ENCODE peak calls at places on chromosome 12, in five cellular contexts. Z is fibroblast of the aortic adventitia; S is GM10248; D is activated CD4-positive, alpha-beta T cell treated with anti-CD3 and anti-CD28 coated beads, Interleukin-2, amount 50 U/mL, for 1 hour; E is A549. Y is an unnamed sample.
A peak's percentile ranks its signal among the peaks of the same experiment; 100 is the strongest.

GRCh38 chr12:123231931-123232330 is 1.0 kb downstream of the MPHOSPH9 start:
- DNase-seq in Z (no peak), D (no peak), E (peak; percentile 26), S (no peak), Y (no peak)

GRCh38 chr12:51980051-51980808 is 26.5 kb upstream of the TAMALIN start:
- DNase-seq in E (peak; percentile 92), D (peak; percentile 64), Z (peak; percentile 74), S (peak; percentile 86), Y (peak; percentile 40)

GRCh38 chr12:84362552-84362897 is 550.1 kb downstream of the SLC6A15 start:
- DNase-seq in E (no peak), S (no peak), Z (no peak), D (no peak), Y (no peak)

GRCh38 chr12:11718105-11718504 is 68.6 kb downstream of the ETV6 start:
- DNase-seq in E (no peak), D (no peak), Z (no peak), S (no peak), Y (no peak)

GRCh38 chr12:94026566-94026965 is 121.8 kb upstream of the PLXNC1 start:
- DNase-seq in S (no peak), E (no peak), Z (no peak), D (no peak), Y (no peak)

GRCh38 chr12:109753959-109754358 is 40.3 kb downstream of the FAM222A start:
- DNase-seq in S (no peak), E (no peak), Z (no peak), D (no peak), Y (no peak)

GRCh38 chr12:98515368-98516183 is at the start of gene TMPO:
- DNase-seq in D (peak; percentile 93), Z (peak; percentile 85), S (peak; percentile 93), E (peak; percentile 91), Y (peak; percentile 90)

GRCh38 chr12:113021500-113021899 is 35.0 kb upstream of the DTX1 start:
- DNase-seq in S (no peak), E (no peak), D (no peak), Z (peak; percentile 13), Y (no peak)

GRCh38 chr12:111430418-111431353 is 25.0 kb downstream of the SH2B3 start:
- DNase-seq in D (peak; percentile 70), S (peak; percentile 69), Z (no peak), E (no peak), Y (peak; percentile 57)

GRCh38 chr12:85779768-85780167 is 56.4 kb downstream of the RASSF9 start:
- DNase-seq in S (no peak), D (no peak), E (no peak), Z (no peak), Y (no peak)

GRCh38 chr12:14698555-14698954 is 2.2 kb upstream of the GUCY2C start:
- DNase-seq in S (no peak), Z (no peak), E (no peak), D (no peak), Y (no peak)

GRCh38 chr12:13100610-13100881 is 2.9 kb downstream of the GSG1 start:
- DNase-seq in E (no peak), S (no peak), D (no peak), Z (no peak), Y (no peak)

GRCh38 chr12:126389215-126389841 is 1324.1 kb downstream of the AACS start:
- DNase-seq in Z (peak; percentile 87), E (no peak), D (no peak), S (no peak), Y (no peak)

GRCh38 chr12:112686373-112686772 is 105.2 kb upstream of the RPH3A start:
- DNase-seq in S (no peak), D (no peak), Z (peak; percentile 10), E (no peak), Y (no peak)

GRCh38 chr12:2335517-2335916 is 282.7 kb downstream of the CACNA1C start:
- DNase-seq in E (no peak), D (no peak), S (no peak), Z (no peak), Y (no peak)

GRCh38 chr12:210277-211141 is 3.4 kb downstream of the SLC6A12 start:
- DNase-seq in S (no peak), D (no peak), Z (no peak), E (no peak), Y (no peak)

GRCh38 chr12:93025145-93026103 is 96.3 kb upstream of the EEA1 start:
- DNase-seq in S (peak; percentile 55), D (no peak), E (peak; percentile 13), Z (peak; percentile 83), Y (no peak)

GRCh38 chr12:123061806-123062205 is 81.3 kb downstream of the ARL6IP4 start:
- DNase-seq in E (no peak), Z (no peak), S (no peak), D (no peak), Y (no peak)

GRCh38 chr12:122215789-122216188 is 10.1 kb downstream of the DIABLO start:
- DNase-seq in Z (no peak), D (no peak), S (no peak), E (no peak), Y (no peak)

GRCh38 chr12:60172266-60172665 is 576.4 kb downstream of the SLC16A7 start:
- DNase-seq in E (no peak), S (no peak), Z (peak; percentile 64), D (no peak), Y (no peak)

GRCh38 chr12:10068634-10069033 is 30.2 kb downstream of the CLEC1A start:
- DNase-seq in D (no peak), E (no peak), S (no peak), Z (no peak), Y (no peak)

GRCh38 chr12:42584539-42585174 is 4.9 kb downstream of the PRICKLE1 start:
- DNase-seq in E (no peak), Z (peak; percentile 64), D (no peak), S (no peak), Y (no peak)

GRCh38 chr12:131094831-131095805 is 141.4 kb downstream of the ADGRD1 start:
- DNase-seq in Z (no peak), E (no peak), D (no peak), S (no peak), Y (no peak)

GRCh38 chr12:131380961-131381705 is 329.8 kb upstream of the SFSWAP start:
- DNase-seq in D (no peak), S (no peak), Z (no peak), E (no peak), Y (no peak)

GRCh38 chr12:19999793-20000138 is 368.6 kb upstream of the PDE3A start:
- DNase-seq in D (no peak), S (no peak), Z (no peak), E (no peak), Y (no peak)

GRCh38 chr12:51839310-51839943 is 9.1 kb downstream of the FIGNL2 start:
- DNase-seq in D (no peak), S (no peak), Z (no peak), E (no peak), Y (no peak)

GRCh38 chr12:93612719-93613228 is 40.3 kb downstream of the SOCS2 start:
- DNase-seq in S (no peak), E (no peak), D (no peak), Z (no peak), Y (no peak)

GRCh38 chr12:82857276-82857675 is 170.6 kb downstream of the TMTC2 start:
- DNase-seq in D (no peak), Z (no peak), S (no peak), E (no peak), Y (no peak)

GRCh38 chr12:50926415-50926814 is 25.9 kb upstream of the HIGD1C start:
- DNase-seq in D (no peak), S (no peak), Z (no peak), E (no peak), Y (no peak)

GRCh38 chr12:80708535-80709328 is 1.3 kb downstream of the MYF6 start:
- DNase-seq in S (no peak), E (no peak), D (no peak), Z (no peak), Y (no peak)

GRCh38 chr12:81759215-81759991 is at the start of gene PPFIA2:
- DNase-seq in S (peak; percentile 8), E (no peak), D (no peak), Z (peak; percentile 22), Y (peak; percentile 31)

GRCh38 chr12:55446334-55446733 is 2.5 kb downstream of the OR6C2 start:
- DNase-seq in Z (no peak), S (no peak), D (no peak), E (no peak), Y (no peak)

GRCh38 chr12:111792155-111792876 is 25.6 kb downstream of the ALDH2 start:
- DNase-seq in D (no peak), E (no peak), Z (peak; percentile 55), S (no peak), Y (peak; percentile 68)

GRCh38 chr12:2944401-2945047 is 14.7 kb upstream of the TEAD4 start:
- DNase-seq in E (peak; percentile 52), D (peak; percentile 49), S (peak; percentile 74), Z (peak; percentile 18), Y (peak; percentile 27)

GRCh38 chr12:125533434-125534029 is 468.3 kb downstream of the AACS start:
- DNase-seq in D (no peak), Z (peak; percentile 10), S (peak; percentile 65), E (peak; percentile 31), Y (peak; percentile 5)